ENCODE peak calls at places on chromosomes 11 and 22, in seven cellular contexts. Y is HFF-Myc, O is gastrocnemius medialis, F is lower lobe of right lung, R is AG10803, C is psoas muscle, A is right lobe of liver. E is an unnamed sample.

GRCh38 chr11:96869207-96869606 is 479.4 kb downstream of the JRKL start:
- DNase-seq in R (peak), A (no peak), Y (no peak), F (no peak), C (no peak), O (peak), E (peak)

GRCh38 chr22:47160781-47161520 is 398.5 kb downstream of the TBC1D22A start:
- DNase-seq in R (no peak), A (peak), Y (no peak), F (peak), C (no peak), O (no peak), E (no peak)

GRCh38 chr11:70104419-70104818 is 26.3 kb downstream of the ANO1 start:
- DNase-seq in R (no peak), F (no peak), A (no peak), C (peak), Y (no peak), O (no peak), E (no peak)

GRCh38 chr11:36622431-36623136 is 24.5 kb upstream of the RAG2 start:
- DNase-seq in F (no peak), Y (peak), R (peak), O (no peak), A (no peak), C (no peak), E (peak)

GRCh38 chr11:88420165-88420781 is 82.7 kb upstream of the CTSC start:
- DNase-seq in A (no peak), O (peak), F (no peak), C (peak), Y (no peak), R (peak), E (peak)

GRCh38 chr11:93477684-93478234 is 65.4 kb downstream of the SMCO4 start:
- DNase-seq in R (no peak), A (no peak), F (no peak), Y (no peak), O (no peak), C (no peak), E (no peak)

GRCh38 chr11:68837583-68838571 is 3.8 kb downstream of the CPT1A start:
- DNase-seq in R (no peak), O (no peak), C (no peak), F (no peak), A (peak), Y (no peak), E (no peak)

GRCh38 chr11:112113539-112114457 is 27.1 kb downstream of the SDHD start:
- DNase-seq in Y (peak), R (peak), A (no peak), O (no peak), C (no peak), F (no peak), E (peak)

GRCh38 chr11:109864161-109864661 is 229.0 kb upstream of the ZC3H12C start:
- DNase-seq in A (no peak), F (no peak), C (no peak), R (peak), Y (no peak), O (no peak), E (no peak)

GRCh38 chr22:50674606-50675552 is 2.3 kb downstream of the SHANK3 start:
- DNase-seq in A (no peak), F (peak), O (no peak), R (peak), C (no peak), Y (no peak), E (no peak)

GRCh38 chr11:47269002-47269828 is 718 bp upstream of the MADD start:
- DNase-seq in A (peak), O (peak), F (peak), C (peak), Y (peak), R (peak), E (peak)

GRCh38 chr11:9089061-9089460 is 2.3 kb downstream of the SCUBE2 start:
- DNase-seq in F (no peak), Y (no peak), A (no peak), C (no peak), R (no peak), O (no peak), E (no peak)

GRCh38 chr11:30513087-30513486 is 73.1 kb downstream of the MPPED2 start:
- DNase-seq in F (no peak), O (no peak), C (no peak), Y (no peak), A (no peak), R (no peak), E (no peak)

GRCh38 chr22:35349704-35350538 is 31.0 kb upstream of the HMOX1 start:
- DNase-seq in A (no peak), Y (no peak), R (peak), C (no peak), F (no peak), O (peak), E (peak)

GRCh38 chr11:120200677-120201076 is 10.2 kb upstream of the OAF start:
- DNase-seq in O (no peak), C (no peak), F (no peak), R (no peak), Y (no peak), A (no peak), E (no peak)

GRCh38 chr11:61281581-61282250 is 13.4 kb downstream of the VWCE start:
- DNase-seq in A (no peak), O (no peak), C (no peak), R (no peak), Y (no peak), F (no peak), E (peak)

GRCh38 chr11:27722117-27722844 is 22.0 kb upstream of the BDNF start:
- DNase-seq in F (no peak), R (peak), Y (no peak), O (no peak), C (no peak), A (no peak), E (peak)

GRCh38 chr22:48049116-48049515 is 1286.7 kb downstream of the TBC1D22A start:
- DNase-seq in C (no peak), F (no peak), O (no peak), Y (no peak), A (no peak), R (no peak), E (no peak)

GRCh38 chr22:44396727-44397722 is 84.3 kb upstream of the SHISAL1 start:
- DNase-seq in A (peak), C (no peak), Y (no peak), R (no peak), F (peak), O (no peak), E (no peak)

GRCh38 chr22:45420011-45420410 is 6.5 kb downstream of the RIBC2 start:
- DNase-seq in Y (no peak), R (no peak), O (no peak), A (no peak), C (no peak), F (no peak), E (no peak)

GRCh38 chr11:55942785-55943392 is 6.7 kb upstream of the OR5I1 start:
- DNase-seq in O (no peak), R (peak), A (no peak), C (no peak), Y (peak), F (no peak), E (peak)

GRCh38 chr22:20239951-20240773 is 28.0 kb downstream of the RTN4R start:
- DNase-seq in F (no peak), O (no peak), Y (no peak), R (no peak), A (no peak), C (no peak), E (no peak)

GRCh38 chr22:40463017-40463631 is 92.7 kb downstream of the SGSM3 start:
- DNase-seq in Y (no peak), A (no peak), C (no peak), O (no peak), F (no peak), R (no peak), E (no peak)

GRCh38 chr11:2444301-2445106 is at the start of the genes KCNQ1 and TRPM5:
- DNase-seq in F (peak), A (peak), C (peak), Y (no peak), R (no peak), O (no peak), E (no peak)

GRCh38 chr11:68120212-68121066 is 749 bp downstream of the CHKA start:
- DNase-seq in Y (no peak), F (peak), R (peak), A (peak), C (peak), O (peak), E (peak)

GRCh38 chr11:108474664-108475485 is 7.5 kb upstream of the C11orf65 start:
- DNase-seq in Y (no peak), O (no peak), F (no peak), A (peak), C (no peak), R (no peak), E (no peak)

GRCh38 chr11:117443269-117444186 is 115.9 kb downstream of the CEP164 start:
- DNase-seq in A (no peak), O (no peak), F (no peak), C (no peak), Y (no peak), R (peak), E (peak)

GRCh38 chr11:9530901-9531625 is 42.4 kb upstream of the WEE1 start:
- DNase-seq in A (no peak), O (no peak), R (no peak), C (no peak), Y (no peak), F (peak), E (no peak)

GRCh38 chr22:40388231-40388630 is 17.8 kb downstream of the SGSM3 start:
- DNase-seq in Y (no peak), O (no peak), R (no peak), A (no peak), C (no peak), F (no peak), E (no peak)

GRCh38 chr11:128956401-128957203 is 13.9 kb upstream of the TP53AIP1 start:
- DNase-seq in A (no peak), O (no peak), R (peak), Y (peak), F (no peak), C (no peak), E (peak)

GRCh38 chr22:17921871-17922821 is 102.2 kb downstream of the MICAL3 start:
- DNase-seq in F (no peak), R (no peak), Y (no peak), C (no peak), A (peak), O (no peak), E (no peak)

GRCh38 chr11:104151404-104152204 is 12.3 kb downstream of the PDGFD start:
- DNase-seq in O (no peak), R (peak), Y (no peak), F (no peak), A (no peak), C (no peak), E (peak)

GRCh38 chr22:28183078-28183870 is 264.2 kb upstream of the PITPNB start:
- DNase-seq in F (no peak), A (no peak), Y (no peak), O (no peak), R (no peak), C (no peak), E (no peak)

GRCh38 chr22:42623301-42623751 is 8.6 kb upstream of the POLDIP3 start:
- DNase-seq in F (no peak), O (no peak), Y (no peak), A (no peak), R (no peak), C (no peak), E (no peak)

GRCh38 chr11:113412675-113413074 is 25.1 kb downstream of the ANKK1 start:
- DNase-seq in R (no peak), Y (no peak), O (no peak), C (no peak), F (no peak), A (no peak), E (no peak)

GRCh38 chr11:115199501-115199900 is 304.7 kb downstream of the CADM1 start:
- DNase-seq in O (no peak), Y (no peak), C (no peak), F (no peak), R (peak), A (no peak), E (no peak)

GRCh38 chr22:46436595-46437163 is 100.7 kb downstream of the CELSR1 start:
- DNase-seq in R (peak), C (no peak), A (no peak), Y (no peak), F (no peak), O (no peak), E (no peak)

GRCh38 chr11:78254263-78254662 is 65.5 kb downstream of the USP35 start:
- DNase-seq in Y (no peak), R (no peak), A (no peak), F (no peak), O (no peak), C (no peak), E (no peak)

GRCh38 chr11:37995886-37996285 is 1397.8 kb upstream of the RAG2 start:
- DNase-seq in Y (no peak), A (no peak), C (no peak), F (no peak), O (no peak), R (no peak), E (no peak)

GRCh38 chr11:118819687-118820086 is 28.7 kb upstream of the DDX6 start:
- DNase-seq in O (no peak), F (no peak), Y (no peak), C (no peak), A (no peak), R (no peak), E (no peak)

GRCh38 chr11:118818130-118818529 is 27.2 kb upstream of the DDX6 start:
- DNase-seq in C (no peak), O (no peak), F (no peak), Y (no peak), R (no peak), A (no peak), E (no peak)

GRCh38 chr11:118820412-118821357 is 29.7 kb upstream of the DDX6 start:
- DNase-seq in C (peak), A (peak), O (peak), Y (no peak), F (peak), R (peak), E (peak)
- H3K4me3 ChIP-seq in C (no peak), A (no peak), O (no peak), Y (no peak), F (no peak), R (no peak), E (no peak)

DNA sequence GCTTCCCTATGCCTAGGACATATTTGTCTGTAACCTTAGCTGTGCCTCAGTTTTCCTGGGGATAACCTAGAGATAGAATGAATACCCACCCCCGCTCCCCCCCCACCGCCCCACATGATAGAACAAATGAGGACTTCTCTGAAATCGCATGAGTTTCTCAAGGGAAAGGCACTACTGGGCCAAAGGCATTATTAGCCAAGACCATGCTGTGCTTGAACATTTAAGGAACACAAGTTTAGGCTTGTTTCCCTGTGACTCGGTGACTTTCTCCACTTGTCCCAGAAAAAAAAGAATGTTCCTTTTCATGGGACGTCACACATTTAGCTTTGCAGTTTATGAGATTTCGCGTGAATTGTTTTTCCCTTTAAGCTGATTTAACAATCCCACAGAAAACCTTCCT is 51.4 kb upstream of the CRTAM start:
- DNase-seq in O (peak), A (no peak), C (no peak), F (no peak), Y (no peak), R (no peak), E (no peak)
- TF ChIP-seq CTCF in O (no peak), A (no peak), C (no peak), F (no peak), Y (no peak), R (no peak), E (no peak)

GRCh38 chr11:33234397-33235168 is 22.6 kb upstream of the HIPK3 start:
- DNase-seq in A (no peak), Y (no peak), O (no peak), C (no peak), F (no peak), R (peak), E (peak)
- H3K4me3 ChIP-seq in A (no peak), Y (no peak), O (no peak), C (no peak), F (no peak), R (no peak), E (no peak)

GRCh38 chr11:33344611-33345010 is 87.4 kb downstream of the HIPK3 start:
- DNase-seq in A (no peak), O (no peak), F (no peak), Y (no peak), R (peak), C (no peak), E (peak)
- TF ChIP-seq CTCF in A (no peak), O (peak), F (no peak), Y (no peak), R (peak), C (peak), E (no peak)

E was measured in cardiac fibroblast.